ENCODE peak calls at places on chromosomes 12 and 14, in eight cellular contexts. A is lower lobe of right lung, R is Caco-2, Y is astrocyte, F is neural crest cell, J is esophagus squamous epithelium, G is left lung, V is tibial nerve. K is an unnamed sample.

GRCh38 chr12:57001448-57001906 is 4.9 kb downstream of the ZBTB39 start:
- DNase-seq in A (peak), R (peak), Y (no peak), F (peak), J (no peak), G (no peak), V (no peak), K (peak)

GRCh38 chr12:71129364-71129763 is 28.4 kb downstream of the TSPAN8 start:
- DNase-seq in A (no peak), R (no peak), Y (no peak), F (no peak), J (no peak), G (no peak), V (no peak), K (no peak)

GRCh38 chr14:82122678-82123077 is 589.0 kb upstream of the SEL1L start:
- DNase-seq in A (no peak), R (no peak), Y (no peak), F (no peak), J (no peak), G (no peak), V (no peak), K (no peak)

GRCh38 chr12:66403746-66404145 is 101.5 kb downstream of the HELB start:
- DNase-seq in A (no peak), R (no peak), Y (no peak), F (no peak), J (no peak), G (no peak), V (no peak), K (peak)

GRCh38 chr12:96981053-96981452 is 74.0 kb downstream of the NEDD1 start:
- DNase-seq in A (no peak), R (no peak), Y (peak), F (no peak), J (no peak), G (no peak), V (no peak), K (no peak)

GRCh38 chr12:132320767-132321211 is 8.6 kb downstream of the GALNT9 start:
- DNase-seq in A (peak), R (no peak), Y (no peak), F (no peak), J (no peak), G (peak), V (no peak), K (no peak)

GRCh38 chr12:46891306-46891705 is 65.5 kb upstream of the SLC38A4 start:
- DNase-seq in A (no peak), R (no peak), Y (peak), F (no peak), J (no peak), G (no peak), V (no peak), K (no peak)

GRCh38 chr12:119412811-119413794 is 78.6 kb downstream of the CCDC60 start:
- DNase-seq in A (no peak), R (peak), Y (peak), F (peak), J (no peak), G (no peak), V (peak), K (peak)

GRCh38 chr14:38662781-38663180 is 406.9 kb upstream of the CLEC14A start:
- DNase-seq in A (no peak), R (no peak), Y (no peak), F (no peak), J (no peak), G (no peak), V (no peak), K (no peak)

GRCh38 chr12:48165089-48166031 is 8.0 kb upstream of the ASB8 start:
- DNase-seq in A (no peak), R (no peak), Y (peak), F (peak), J (no peak), G (no peak), V (no peak), K (no peak)

GRCh38 chr14:70858641-70859040 is 48.6 kb upstream of the PCNX1 start:
- DNase-seq in A (no peak), R (no peak), Y (no peak), F (no peak), J (no peak), G (no peak), V (no peak), K (no peak)

GRCh38 chr12:117986705-117987469 is 18.1 kb upstream of the KSR2 start:
- DNase-seq in A (no peak), R (no peak), Y (peak), F (no peak), J (no peak), G (no peak), V (no peak), K (no peak)

GRCh38 chr12:118334939-118335567 is 37.7 kb downstream of the TAOK3 start:
- DNase-seq in A (peak), R (no peak), Y (peak), F (no peak), J (no peak), G (no peak), V (no peak), K (no peak)

GRCh38 chr12:89962648-89963047 is 254.0 kb upstream of the ATP2B1 start:
- DNase-seq in A (no peak), R (no peak), Y (no peak), F (no peak), J (no peak), G (no peak), V (no peak), K (no peak)

GRCh38 chr14:47626151-47627035 is 49.0 kb downstream of the MDGA2 start:
- DNase-seq in A (no peak), R (no peak), Y (no peak), F (no peak), J (no peak), G (peak), V (no peak), K (no peak)

GRCh38 chr12:87849074-87849473 is 180.1 kb downstream of the C12orf50 start:
- DNase-seq in A (no peak), R (no peak), Y (no peak), F (no peak), J (no peak), G (no peak), V (no peak), K (no peak)

GRCh38 chr12:89873745-89874144 is 165.1 kb upstream of the ATP2B1 start:
- DNase-seq in A (no peak), R (no peak), Y (peak), F (no peak), J (no peak), G (no peak), V (no peak), K (no peak)

GRCh38 chr12:76374395-76375020 is 26.3 kb upstream of the BBS10 start:
- DNase-seq in A (no peak), R (no peak), Y (peak), F (no peak), J (no peak), G (no peak), V (no peak), K (no peak)

GRCh38 chr14:76396714-76397187 is 20.8 kb downstream of the ESRRB start:
- DNase-seq in A (no peak), R (no peak), Y (peak), F (no peak), J (no peak), G (no peak), V (no peak), K (no peak)

GRCh38 chr12:66397574-66397973 is 95.3 kb downstream of the HELB start:
- DNase-seq in A (no peak), R (no peak), Y (no peak), F (no peak), J (no peak), G (no peak), V (no peak), K (no peak)

GRCh38 chr14:39246618-39247017 is 12.9 kb downstream of the MIA2 start:
- DNase-seq in A (no peak), R (no peak), Y (no peak), F (no peak), J (no peak), G (no peak), V (no peak), K (no peak)

GRCh38 chr12:69555461-69555860 is 29.8 kb upstream of the CCT2 start:
- DNase-seq in A (no peak), R (no peak), Y (peak), F (no peak), J (no peak), G (no peak), V (no peak), K (no peak)

GRCh38 chr14:24013654-24014514 is 25.2 kb downstream of the DHRS4L2 start:
- DNase-seq in A (no peak), R (peak), Y (peak), F (peak), J (no peak), G (no peak), V (no peak), K (no peak)

GRCh38 chr12:59723520-59723919 is 127.7 kb downstream of the SLC16A7 start:
- DNase-seq in A (no peak), R (no peak), Y (no peak), F (no peak), J (no peak), G (no peak), V (no peak), K (no peak)

GRCh38 chr14:49977126-49977841 is 84.4 kb downstream of the ARF6 start:
- DNase-seq in A (no peak), R (no peak), Y (no peak), F (no peak), J (no peak), G (no peak), V (no peak), K (no peak)

GRCh38 chr14:20657216-20658211 is 16.0 kb upstream of the OR6S1 start:
- DNase-seq in A (no peak), R (peak), Y (no peak), F (no peak), J (no peak), G (no peak), V (no peak), K (no peak)

GRCh38 chr14:69693145-69693544 is 73.8 kb upstream of the SRSF5 start:
- DNase-seq in A (no peak), R (no peak), Y (no peak), F (no peak), J (no peak), G (no peak), V (no peak), K (no peak)

GRCh38 chr12:22415342-22416309 is 81.1 kb upstream of the ST8SIA1 start:
- DNase-seq in A (no peak), R (no peak), Y (peak), F (no peak), J (no peak), G (no peak), V (no peak), K (no peak)

GRCh38 chr14:86858043-86858442 is 1134.9 kb downstream of the GALC start:
- DNase-seq in A (no peak), R (no peak), Y (peak), F (no peak), J (no peak), G (no peak), V (no peak), K (no peak)

GRCh38 chr12:29693962-29694361 is 89.8 kb downstream of the TMTC1 start:
- DNase-seq in A (no peak), R (no peak), Y (no peak), F (no peak), J (no peak), G (no peak), V (no peak), K (no peak)

GRCh38 chr12:117686911-117687377 is 281.8 kb downstream of the KSR2 start:
- DNase-seq in A (no peak), R (no peak), Y (peak), F (no peak), J (no peak), G (no peak), V (no peak), K (peak)

GRCh38 chr12:15540469-15540872 is 218.2 kb downstream of the PTPRO start:
- DNase-seq in A (no peak), R (no peak), Y (peak), F (no peak), J (no peak), G (no peak), V (no peak), K (no peak)

GRCh38 chr12:109461846-109462766 is 15.0 kb downstream of the KCTD10 start:
- DNase-seq in A (peak), R (peak), Y (peak), F (no peak), J (peak), G (peak), V (peak), K (peak)

GRCh38 chr12:28027947-28028724 is 55.6 kb upstream of the PTHLH start:
- DNase-seq in A (no peak), R (no peak), Y (peak), F (no peak), J (no peak), G (no peak), V (no peak), K (no peak)

GRCh38 chr12:84572186-84572585 is 340.4 kb downstream of the SLC6A15 start:
- DNase-seq in A (no peak), R (no peak), Y (peak), F (no peak), J (no peak), G (no peak), V (no peak), K (no peak)

GRCh38 chr12:117118838-117119591 is 19.8 kb upstream of the TESC start:
- DNase-seq in A (no peak), R (peak), Y (no peak), F (no peak), J (no peak), G (no peak), V (no peak), K (no peak)

GRCh38 chr14:42391146-42391821 is 784.6 kb downstream of the LRFN5 start:
- DNase-seq in A (no peak), R (no peak), Y (no peak), F (no peak), J (no peak), G (no peak), V (no peak), K (no peak)

GRCh38 chr12:116924558-116925453 is 14.1 kb downstream of the FBXW8 start:
- DNase-seq in A (no peak), R (no peak), Y (peak), F (no peak), J (no peak), G (no peak), V (no peak), K (no peak)

GRCh38 chr12:24479131-24479530 is 469.8 kb downstream of the BCAT1 start:
- DNase-seq in A (no peak), R (peak), Y (peak), F (no peak), J (no peak), G (no peak), V (no peak), K (no peak)

GRCh38 chr12:24482882-24483604 is 465.9 kb downstream of the BCAT1 start:
- DNase-seq in A (no peak), R (no peak), Y (no peak), F (no peak), J (no peak), G (no peak), V (no peak), K (no peak)

GRCh38 chr12:24478254-24478653 is 470.6 kb downstream of the BCAT1 start:
- DNase-seq in A (no peak), R (no peak), Y (peak), F (no peak), J (no peak), G (no peak), V (no peak), K (no peak)

GRCh38 chr12:24482044-24482443 is 466.9 kb downstream of the BCAT1 start:
- DNase-seq in A (no peak), R (no peak), Y (no peak), F (no peak), J (no peak), G (no peak), V (no peak), K (no peak)

DNA sequence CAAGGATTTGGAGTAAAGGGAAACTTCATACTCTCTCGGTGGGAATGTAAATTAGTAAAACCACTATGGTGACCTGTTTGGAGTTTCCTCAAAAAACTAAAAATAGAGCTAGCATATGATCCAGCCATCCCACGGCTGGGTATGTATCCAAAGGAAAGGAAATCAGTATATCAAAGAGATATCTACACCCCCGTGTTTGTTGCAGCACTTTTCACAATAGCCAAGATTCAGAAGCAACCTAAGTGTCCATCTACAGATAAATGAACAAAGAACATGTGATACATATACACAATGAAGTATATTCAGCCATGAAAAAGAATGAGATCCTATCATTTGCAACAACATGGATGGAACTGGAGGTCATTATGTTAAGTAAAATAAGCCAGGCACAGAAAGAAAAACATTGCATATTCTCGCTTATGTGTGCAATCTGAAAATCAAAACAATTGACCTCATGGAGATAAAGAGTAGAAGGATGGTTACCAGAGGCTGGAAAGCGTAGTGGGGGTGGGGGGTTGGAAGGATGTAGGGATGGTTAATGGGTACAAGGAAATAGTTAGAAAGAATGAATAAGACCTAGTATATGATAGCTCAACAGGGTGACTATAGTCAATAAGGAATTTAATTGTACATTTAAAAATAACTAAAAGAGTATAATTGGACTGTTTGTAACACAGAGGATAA is 468.0 kb downstream of the BCAT1 start:
- DNase-seq in A (no peak), R (no peak), Y (peak), F (no peak), J (no peak), G (no peak), V (no peak), K (no peak)
- TF ChIP-seq CTCF in A (no peak), R (no peak), Y (no peak), F (no peak), J (no peak), G (no peak), V (no peak), K (no peak)

GRCh38 chr14:95564060-95564459 is 29.2 kb downstream of the GLRX5 start:
- DNase-seq in A (no peak), R (no peak), Y (peak), F (no peak), J (no peak), G (no peak), V (no peak), K (no peak)

GRCh38 chr14:95559203-95559602 is 24.4 kb downstream of the GLRX5 start:
- DNase-seq in A (no peak), R (no peak), Y (no peak), F (no peak), J (no peak), G (no peak), V (no peak), K (no peak)

GRCh38 chr14:95557832-95558231 is 23.0 kb downstream of the GLRX5 start:
- DNase-seq in A (no peak), R (no peak), Y (no peak), F (no peak), J (no peak), G (no peak), V (no peak), K (no peak)

GRCh38 chr14:95562892-95563685 is 28.2 kb downstream of the GLRX5 start:
- DNase-seq in A (peak), R (no peak), Y (peak), F (no peak), J (no peak), G (no peak), V (no peak), K (no peak)

DNA sequence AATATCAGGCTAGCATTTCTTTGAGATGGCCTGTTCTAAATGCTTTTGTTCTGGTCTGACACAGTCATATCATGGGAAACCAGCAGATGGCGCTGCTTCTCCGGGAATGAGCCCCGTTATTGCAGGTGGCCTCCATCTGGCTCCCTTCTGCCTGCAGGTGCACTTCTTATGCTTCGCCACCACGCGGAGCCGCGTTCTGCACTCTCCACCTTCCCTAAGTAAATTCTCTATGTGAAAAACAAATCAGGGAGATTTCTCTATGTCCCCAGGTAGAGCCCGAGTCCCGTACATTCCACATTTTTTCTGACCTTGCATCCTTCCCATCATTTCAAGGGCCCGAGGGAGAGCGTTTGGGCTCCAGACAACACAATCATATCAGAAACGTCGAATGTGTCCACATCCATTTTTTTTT is 26.2 kb downstream of the GLRX5 start:
- DNase-seq in A (peak), R (peak), Y (peak), F (peak), J (peak), G (peak), V (peak), K (peak)
- TF ChIP-seq CTCF in A (peak), R (peak), Y (peak), F (peak), J (peak), G (peak), V (peak), K (peak)

DNA sequence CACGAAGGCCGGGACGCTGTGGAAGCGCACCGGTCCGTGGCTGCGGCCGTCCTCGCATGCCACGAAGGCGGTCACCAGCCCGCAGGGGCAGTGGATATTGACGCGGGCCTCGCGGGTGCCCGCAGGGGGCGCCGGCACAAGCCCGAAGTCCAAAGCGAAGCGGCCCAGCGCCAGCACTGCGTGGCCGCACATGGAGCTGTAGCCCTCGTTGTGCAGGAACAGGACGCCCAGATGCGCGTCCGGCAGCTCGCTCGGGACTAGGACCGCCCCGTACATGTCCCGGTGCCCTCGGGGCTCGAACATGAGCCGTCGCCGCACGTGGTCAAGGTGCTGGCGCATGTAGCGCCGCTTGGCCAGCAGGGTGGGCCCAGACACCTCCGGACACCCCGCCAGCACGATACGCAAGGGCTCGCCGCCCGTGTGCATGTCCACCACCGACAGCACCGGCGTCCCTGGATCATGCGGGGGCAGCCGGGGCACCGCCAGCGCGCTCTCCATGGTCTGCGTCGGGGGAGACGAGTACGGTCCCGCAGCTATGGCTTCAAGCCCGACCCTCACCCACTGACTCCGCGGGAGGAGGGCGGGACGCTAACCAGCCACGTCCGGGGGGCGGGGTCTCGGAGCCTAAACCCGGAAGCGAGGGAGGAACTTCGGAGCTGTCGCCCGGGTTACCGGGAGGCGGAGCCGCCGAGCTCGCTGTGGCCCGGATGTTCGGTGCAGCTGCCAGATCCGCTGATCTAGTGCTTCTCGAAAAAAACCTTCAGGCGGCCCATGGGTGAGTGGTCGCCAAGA is at the start of the genes JKAMP and L3HYPDH:
- DNase-seq in A (peak), R (peak), Y (peak), F (peak), J (peak), G (peak), V (peak), K (peak)
- TF ChIP-seq CTCF in A (peak), R (peak), Y (peak), F (peak), J (peak), G (peak), V (peak), K (no peak)

DNA sequence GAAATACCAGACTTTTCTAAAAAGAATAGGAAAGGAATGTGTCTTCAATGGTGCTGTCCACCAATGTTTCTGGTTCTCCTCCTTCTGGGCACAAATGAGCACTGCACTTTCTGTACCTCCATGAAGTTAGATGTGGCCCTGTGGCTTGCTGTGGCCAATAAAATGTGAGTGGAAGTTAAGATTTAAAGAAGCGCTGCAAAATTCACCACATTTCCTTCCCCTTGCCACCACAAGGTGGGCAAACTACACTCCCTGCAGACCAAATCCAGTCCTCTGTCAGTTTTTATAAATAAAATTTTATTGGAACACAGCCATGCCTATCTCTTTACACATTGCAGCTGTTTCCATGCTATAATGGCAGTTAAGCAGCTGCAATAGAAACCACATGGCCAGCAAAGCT is 141.4 kb upstream of the TMPO start:
- DNase-seq in A (no peak), R (no peak), Y (no peak), F (no peak), J (no peak), G (no peak), V (no peak), K (no peak)
- TF ChIP-seq CTCF in A (no peak), R (peak), Y (peak), F (peak), J (no peak), G (no peak), V (no peak), K (no peak)

K was measured in lower leg skin.